ENCODE peak calls at places on chromosome 20, in eight cellular contexts. M is psoas muscle, Q is adipocyte, W is non-pigmented ciliary epithelial cell, C is Daoy, V is stromal cell of bone marrow, P is neural progenitor cell, L is NCI-H446 treated with DMSO at 0.1 percent for 48 hours. D is an unnamed sample.

GRCh38 chr20:53677447-53678314 is 84.0 kb upstream of the ZNF217 start:
- DNase-seq in W (no peak), M (no peak), P (peak; percentile 39), L (no peak), Q (peak; percentile 64), V (no peak), C (no peak), D (no peak)

GRCh38 chr20:12535770-12536169 is 473.0 kb upstream of the SPTLC3 start:
- DNase-seq in C (no peak), P (no peak), V (no peak), W (no peak), Q (no peak), L (no peak), M (no peak), D (no peak)

GRCh38 chr20:38671186-38671585 is 53.1 kb upstream of the SLC32A1 start:
- DNase-seq in L (no peak), V (no peak), M (no peak), C (no peak), Q (no peak), W (no peak), P (peak; percentile 57), D (no peak)

GRCh38 chr20:33716498-33716897 is 3.6 kb downstream of the PXMP4 start:
- DNase-seq in P (no peak), C (no peak), W (no peak), Q (no peak), L (no peak), M (no peak), V (no peak), D (no peak)

GRCh38 chr20:13960119-13960518 is 30.3 kb downstream of the SEL1L2 start:
- DNase-seq in L (no peak), Q (no peak), V (no peak), M (no peak), W (no peak), C (no peak), P (no peak), D (no peak)

GRCh38 chr20:43662943-43663655 is 3.8 kb upstream of the MYBL2 start:
- DNase-seq in M (no peak), L (no peak), C (peak; percentile 29), P (no peak), Q (no peak), W (no peak), V (no peak), D (no peak)

GRCh38 chr20:44532248-44532980 is 10.5 kb upstream of the SERINC3 start:
- DNase-seq in Q (peak; percentile 27), M (no peak), P (peak; percentile 18), C (no peak), L (no peak), V (no peak), W (no peak), D (no peak)

GRCh38 chr20:35601021-35601973 is 14.3 kb upstream of the SPAG4 start:
- DNase-seq in V (no peak), Q (peak; percentile 82), C (peak; percentile 73), M (peak; percentile 77), P (peak; percentile 92), W (no peak), L (no peak), D (peak; percentile 27)

GRCh38 chr20:44829688-44830087 is 19.3 kb upstream of the RIMS4 start:
- DNase-seq in P (no peak), Q (no peak), V (no peak), L (no peak), M (no peak), C (no peak), W (no peak), D (no peak)

GRCh38 chr20:61604494-61604893 is 352.4 kb downstream of the CDH4 start:
- DNase-seq in C (no peak), V (no peak), W (no peak), Q (no peak), P (no peak), L (no peak), M (no peak), D (no peak)

GRCh38 chr20:20741067-20742045 is 28.9 kb upstream of the RALGAPA2 start:
- DNase-seq in M (no peak), V (no peak), C (no peak), P (no peak), Q (no peak), W (no peak), L (peak; percentile 61), D (no peak)

GRCh38 chr20:45969712-45970634 is 2.0 kb downstream of the ZNF335 start:
- DNase-seq in V (peak; percentile 59), M (no peak), L (peak; percentile 35), C (peak; percentile 58), Q (peak; percentile 81), W (no peak), P (peak; percentile 80), D (no peak)

GRCh38 chr20:39092733-39093410 is 130.7 kb downstream of the DHX35 start:
- DNase-seq in P (no peak), V (no peak), C (no peak), L (no peak), W (no peak), M (no peak), Q (no peak), D (no peak)

GRCh38 chr20:46040902-46041535 is 12.0 kb downstream of the SLC12A5 start:
- DNase-seq in M (no peak), L (no peak), W (no peak), P (peak; percentile 92), Q (peak; percentile 37), C (peak; percentile 53), V (no peak), D (no peak)

GRCh38 chr20:2260250-2260649 is 35.6 kb upstream of the TGM3 start:
- DNase-seq in W (no peak), P (no peak), L (no peak), V (no peak), M (no peak), Q (no peak), C (no peak), D (no peak)

GRCh38 chr20:1975251-1975650 is 18.6 kb downstream of the PDYN start:
- DNase-seq in W (no peak), L (no peak), M (no peak), Q (no peak), P (peak; percentile 62), V (no peak), C (no peak), D (no peak)

GRCh38 chr20:50744143-50744792 is 12.9 kb downstream of the PARD6B start:
- DNase-seq in Q (peak; percentile 95), P (peak; percentile 62), C (peak; percentile 90), M (peak; percentile 67), W (peak; percentile 63), V (peak; percentile 89), L (peak; percentile 45), D (peak; percentile 73)

GRCh38 chr20:64116541-64117423 is 9.4 kb upstream of the NPBWR2 start:
- DNase-seq in V (no peak), P (no peak), M (no peak), W (no peak), C (no peak), Q (no peak), L (no peak), D (no peak)

GRCh38 chr20:48186447-48186846 is 401.2 kb upstream of the SULF2 start:
- DNase-seq in V (no peak), Q (no peak), W (peak; percentile 55), L (no peak), C (peak; percentile 11), P (no peak), M (no peak), D (no peak)

GRCh38 chr20:57434390-57434700 is 43.1 kb downstream of the RBM38 start:
- DNase-seq in L (no peak), C (no peak), M (no peak), Q (no peak), V (no peak), W (no peak), P (peak; percentile 36), D (no peak)